ENCODE peak calls at places on chromosomes 11 and 22, in seven cellular contexts. D is HCT116, L is K562, S is SK-N-SH, P is H1, H is HepG2, G is Panc1. X is an unnamed sample.

GRCh38 chr11:20337526-20338154 is 25.9 kb upstream of the HTATIP2 start:
- DNase-seq in D (peak), L (no peak), S (peak), P (no peak), H (peak), G (no peak), X (no peak)

GRCh38 chr11:66976048-66976467 is 954 bp downstream of the C11orf86 start:
- DNase-seq in D (no peak), L (peak), S (peak), P (peak), H (peak), G (no peak), X (no peak)

GRCh38 chr11:129528296-129528695 is 152.6 kb downstream of the BARX2 start:
- DNase-seq in D (no peak), L (no peak), S (no peak), P (no peak), H (no peak), G (no peak), X (no peak)

GRCh38 chr22:36221799-36222751 is 17.3 kb downstream of the APOL2 start:
- DNase-seq in D (peak), L (peak), S (peak), P (peak), H (peak), G (peak), X (no peak)

GRCh38 chr11:67059671-67060070 is 3.0 kb downstream of the RHOD start:
- DNase-seq in D (no peak), L (no peak), S (no peak), P (no peak), H (no peak), G (no peak), X (no peak)

GRCh38 chr11:115524572-115524971 is 20.4 kb upstream of the CADM1 start:
- DNase-seq in D (no peak), L (no peak), S (no peak), P (no peak), H (no peak), G (no peak), X (no peak)

GRCh38 chr22:35631597-35631996 is 14.5 kb upstream of the MB start:
- DNase-seq in D (peak), L (peak), S (peak), P (peak), H (peak), G (no peak), X (no peak)

GRCh38 chr11:95282337-95282751 is 51.3 kb upstream of the SESN3 start:
- DNase-seq in D (no peak), L (no peak), S (no peak), P (no peak), H (peak), G (no peak), X (no peak)

GRCh38 chr11:32843544-32843943 is 13.8 kb downstream of the PRRG4 start:
- DNase-seq in D (no peak), L (no peak), S (no peak), P (no peak), H (no peak), G (no peak), X (no peak)

GRCh38 chr11:120929664-120930154 is 94.2 kb upstream of the TBCEL start:
- DNase-seq in D (peak), L (peak), S (peak), P (peak), H (peak), G (peak), X (no peak)

GRCh38 chr22:48579035-48579914 is 1248.4 kb downstream of the BRD1 start:
- DNase-seq in D (no peak), L (no peak), S (no peak), P (no peak), H (peak), G (no peak), X (no peak)

GRCh38 chr11:77236901-77237300 is 64.6 kb downstream of the GDPD4 start:
- DNase-seq in D (no peak), L (no peak), S (no peak), P (no peak), H (no peak), G (no peak), X (no peak)

GRCh38 chr22:36258750-36259619 is 6.1 kb downstream of the APOL1 start:
- DNase-seq in D (no peak), L (no peak), S (no peak), P (no peak), H (no peak), G (no peak), X (no peak)

GRCh38 chr11:94549166-94549565 is 5.4 kb downstream of the FUT4 start:
- DNase-seq in D (no peak), L (peak), S (no peak), P (no peak), H (no peak), G (no peak), X (no peak)

GRCh38 chr22:47382164-47382890 is 619.9 kb downstream of the TBC1D22A start:
- DNase-seq in D (no peak), L (no peak), S (no peak), P (no peak), H (no peak), G (no peak), X (no peak)

GRCh38 chr22:17906978-17907730 is 117.2 kb downstream of the MICAL3 start:
- DNase-seq in D (no peak), L (no peak), S (no peak), P (no peak), H (no peak), G (no peak), X (no peak)

GRCh38 chr11:65503923-65504670 is 5.3 kb downstream of the MALAT1 start:
- DNase-seq in D (no peak), L (peak), S (no peak), P (no peak), H (no peak), G (peak), X (no peak)

GRCh38 chr11:64810891-64811272 is 531 bp upstream of the MEN1 start:
- DNase-seq in D (no peak), L (no peak), S (no peak), P (no peak), H (peak), G (no peak), X (no peak)

GRCh38 chr11:27716850-27717249 is 16.6 kb upstream of the BDNF start:
- DNase-seq in D (no peak), L (no peak), S (no peak), P (no peak), H (no peak), G (no peak), X (no peak)

GRCh38 chr22:20979243-20979809 is 2.8 kb upstream of the LZTR1 start:
- DNase-seq in D (no peak), L (peak), S (peak), P (peak), H (no peak), G (no peak), X (no peak)

GRCh38 chr11:3217751-3218482 is 696 bp downstream of the MRGPRG start:
- DNase-seq in D (no peak), L (no peak), S (peak), P (no peak), H (no peak), G (no peak), X (no peak)

GRCh38 chr22:19277785-19278184 is 13.7 kb downstream of the CLTCL1 start:
- DNase-seq in D (no peak), L (no peak), S (no peak), P (no peak), H (no peak), G (no peak), X (no peak)

GRCh38 chr11:92536895-92537294 is 312.3 kb downstream of the FAT3 start:
- DNase-seq in D (no peak), L (no peak), S (no peak), P (no peak), H (no peak), G (no peak), X (no peak)

GRCh38 chr11:69008774-69009440 is 4.1 kb downstream of the MRGPRF start:
- DNase-seq in D (peak), L (peak), S (peak), P (peak), H (peak), G (no peak), X (no peak)

GRCh38 chr22:38233427-38233826 is 31.6 kb downstream of the MAFF start:
- DNase-seq in D (no peak), L (no peak), S (no peak), P (no peak), H (no peak), G (no peak), X (no peak)

GRCh38 chr11:119743041-119743440 is 14.0 kb upstream of the NECTIN1 start:
- DNase-seq in D (no peak), L (no peak), S (no peak), P (no peak), H (no peak), G (no peak), X (no peak)

GRCh38 chr11:79371152-79371551 is 69.7 kb downstream of the TENM4 start:
- DNase-seq in D (no peak), L (no peak), S (no peak), P (no peak), H (no peak), G (no peak), X (no peak)

GRCh38 chr11:34827239-34827638 is 88.9 kb downstream of the APIP start:
- DNase-seq in D (no peak), L (no peak), S (no peak), P (no peak), H (no peak), G (no peak), X (no peak)

GRCh38 chr11:82315093-82315492 is 418.6 kb downstream of the FAM181B start:
- DNase-seq in D (no peak), L (no peak), S (peak), P (peak), H (peak), G (no peak), X (no peak)

GRCh38 chr11:2796091-2796490 is 89.5 kb downstream of the CDKN1C start:
- DNase-seq in D (no peak), L (no peak), S (no peak), P (no peak), H (no peak), G (no peak), X (no peak)

GRCh38 chr22:23068832-23069385 is 1.4 kb upstream of the GNAZ start:
- DNase-seq in D (no peak), L (no peak), S (no peak), P (no peak), H (no peak), G (no peak), X (no peak)

GRCh38 chr11:126992065-126992803 is 8.3 kb downstream of the KIRREL3 start:
- DNase-seq in D (no peak), L (no peak), S (no peak), P (no peak), H (no peak), G (no peak), X (no peak)

GRCh38 chr22:46055176-46055850 is 78.4 kb upstream of the WNT7B start:
- DNase-seq in D (no peak), L (no peak), S (peak), P (no peak), H (no peak), G (no peak), X (no peak)

GRCh38 chr11:119254239-119254638 is 48.1 kb downstream of the CBL start:
- DNase-seq in D (no peak), L (no peak), S (no peak), P (no peak), H (no peak), G (no peak), X (no peak)

GRCh38 chr11:32447252-32447651 is 11.9 kb upstream of the WT1 start:
- DNase-seq in D (no peak), L (no peak), S (no peak), P (no peak), H (no peak), G (no peak), X (no peak)

GRCh38 chr22:17095538-17095937 is 10.7 kb downstream of the IL17RA start:
- DNase-seq in D (no peak), L (peak), S (peak), P (no peak), H (no peak), G (no peak), X (no peak)

DNA sequence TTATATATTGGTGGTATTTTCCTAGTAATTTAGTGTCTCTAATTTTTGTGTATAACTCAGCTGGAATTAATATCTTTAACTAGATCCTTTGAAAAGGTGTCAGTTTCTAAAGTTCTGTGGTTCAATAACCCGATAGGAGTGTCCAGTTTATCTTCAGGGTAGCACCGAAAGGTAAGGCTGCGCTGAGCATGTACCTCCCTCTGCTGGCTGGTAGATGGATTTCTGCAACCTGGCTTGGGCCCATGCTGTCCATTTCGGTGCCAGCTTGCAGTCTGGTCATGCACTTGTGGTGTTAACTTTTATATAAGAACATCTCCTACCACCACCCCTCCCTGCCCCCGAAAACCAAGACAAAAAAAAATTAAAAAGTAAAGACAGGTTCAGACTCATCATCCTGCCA is 24.7 kb downstream of the EXT2 start:
- DNase-seq in D (no peak), L (peak), S (peak), P (no peak), H (no peak), G (no peak), X (no peak)
- TF ChIP-seq SIN3A in D (no peak), L (no peak), S (no peak), P (no peak), H (no peak), G (no peak), X (no peak)

GRCh38 chr11:15874699-15875098 is 481.6 kb downstream of the SOX6 start:
- DNase-seq in D (no peak), L (no peak), S (no peak), P (no peak), H (no peak), G (no peak), X (no peak)
- TF ChIP-seq SIN3A in D (no peak), L (no peak), S (no peak), P (no peak), H (no peak), G (no peak), X (no peak)

GRCh38 chr11:100515087-100515486 is 172.0 kb upstream of the ARHGAP42 start:
- DNase-seq in D (no peak), L (no peak), S (no peak), P (no peak), H (no peak), G (no peak), X (no peak)
- TF ChIP-seq SIN3A in D (no peak), L (no peak), S (no peak), P (no peak), H (no peak), G (no peak), X (no peak)

GRCh38 chr11:84719935-84720577 is 907.1 kb downstream of the DLG2 start:
- DNase-seq in D (no peak), L (no peak), S (peak), P (no peak), H (no peak), G (no peak), X (no peak)
- TF ChIP-seq SIN3A in D (no peak), L (no peak), S (no peak), P (no peak), H (no peak), G (no peak), X (no peak)

GRCh38 chr22:49979587-49980264 is 19.2 kb downstream of the PIM3 start:
- DNase-seq in D (no peak), L (peak), S (peak), P (no peak), H (peak), G (no peak), X (no peak)
- TF ChIP-seq SIN3A in D (no peak), L (no peak), S (no peak), P (no peak), H (no peak), G (no peak), X (no peak)